ENCODE peak calls at places on chromosomes 16 and 17, in eight cellular contexts. E is upper lobe of left lung, B is HepG2, R is GM23338, M is HCT116, F is K562, Y is Panc1, W is GM12878. J is an unnamed sample.

GRCh38 chr17:38451030-38451839 is 23.0 kb downstream of the ARHGAP23 start:
- ATAC-seq in E (no peak), B (no peak), R (peak; percentile 45), M (peak; percentile 21), F (no peak), Y (peak; percentile 19), W (no peak), J (peak; percentile 64)

GRCh38 chr16:57999366-57999970 is 1.0 kb downstream of the ZNF319 start:
- ATAC-seq in E (no peak), B (no peak), R (no peak), M (no peak), F (no peak), Y (no peak), W (peak; percentile 5), J (no peak)

GRCh38 chr17:40021471-40021961 is 6.3 kb downstream of the CSF3 start:
- ATAC-seq in E (no peak), B (no peak), R (no peak), M (peak; percentile 39), F (no peak), Y (peak; percentile 78), W (no peak), J (peak; percentile 31)

GRCh38 chr17:36947922-36948716 is 635 bp upstream of the AATF start:
- ATAC-seq in E (peak; percentile 76), B (peak; percentile 55), R (peak; percentile 38), M (no peak), F (no peak), Y (peak; percentile 71), W (no peak), J (peak; percentile 83)

GRCh38 chr16:11004957-11005610 is 60.7 kb downstream of the CLEC16A start:
- ATAC-seq in E (no peak), B (no peak), R (no peak), M (no peak), F (no peak), Y (no peak), W (no peak), J (peak; percentile 43)

GRCh38 chr17:79126139-79126538 is 51.5 kb downstream of the ENGASE start:
- ATAC-seq in E (no peak), B (peak; percentile 57), R (peak; percentile 80), M (peak; percentile 87), F (peak; percentile 61), Y (peak; percentile 73), W (no peak), J (no peak)

GRCh38 chr17:57898487-57899311 is 48.9 kb upstream of the MRPS23 start:
- ATAC-seq in E (peak; percentile 84), B (peak; percentile 61), R (peak; percentile 92), M (peak; percentile 38), F (no peak), Y (peak; percentile 39), W (no peak), J (peak; percentile 74)

GRCh38 chr17:15263206-15263579 is 1.9 kb downstream of the PMP22 start:
- ATAC-seq in E (peak; percentile 77), B (no peak), R (peak; percentile 27), M (peak; percentile 16), F (no peak), Y (peak; percentile 30), W (no peak), J (peak; percentile 78)

GRCh38 chr17:52389632-52390031 is 231.1 kb upstream of the CA10 start:
- ATAC-seq in E (peak; percentile 31), B (no peak), R (no peak), M (no peak), F (no peak), Y (no peak), W (no peak), J (no peak)

GRCh38 chr16:54006693-54007092 is 279.9 kb downstream of the IRX3 start:
- ATAC-seq in E (no peak), B (no peak), R (no peak), M (no peak), F (no peak), Y (no peak), W (no peak), J (no peak)

GRCh38 chr17:31582151-31582907 is 190.9 kb downstream of the RAB11FIP4 start:
- ATAC-seq in E (peak; percentile 59), B (peak; percentile 41), R (no peak), M (no peak), F (no peak), Y (no peak), W (peak; percentile 88), J (peak; percentile 37)

GRCh38 chr17:68238894-68239293 is 8.9 kb upstream of the AMZ2 start:
- ATAC-seq in E (no peak), B (no peak), R (no peak), M (no peak), F (no peak), Y (no peak), W (peak; percentile 54), J (no peak)

GRCh38 chr16:57387598-57388354 is 15.5 kb downstream of the CX3CL1 start:
- ATAC-seq in E (no peak), B (no peak), R (no peak), M (no peak), F (no peak), Y (no peak), W (peak; percentile 78), J (no peak)

GRCh38 chr16:56649820-56650219 is 1.9 kb upstream of the MT1B start:
- ATAC-seq in E (no peak), B (no peak), R (no peak), M (no peak), F (no peak), Y (no peak), W (no peak), J (no peak)

DNA sequence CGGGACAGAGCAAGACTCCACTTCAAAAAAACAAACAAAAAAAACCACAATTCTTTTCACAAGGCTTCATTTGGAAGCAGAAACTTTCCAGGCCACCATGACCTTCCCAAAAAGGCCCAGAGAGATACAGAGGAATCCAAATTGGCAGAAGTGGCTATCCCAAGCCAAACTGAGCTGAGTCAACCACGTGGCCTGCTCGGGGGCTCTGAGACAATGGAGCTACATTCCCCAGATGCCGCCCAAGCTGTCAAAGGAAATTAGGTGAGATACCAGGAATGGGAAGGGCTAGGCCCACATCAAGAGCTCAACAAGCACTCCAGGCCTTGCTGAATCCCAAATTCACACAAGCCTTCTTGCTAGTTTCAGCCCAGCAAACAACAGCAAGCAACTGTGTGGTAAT is 5.7 kb upstream of the EXOSC6 start:
- ATAC-seq in E (no peak), B (no peak), R (no peak), M (no peak), F (no peak), Y (no peak), W (no peak), J (no peak)
- H3K36me3 ChIP-seq in E (peaks cover 43% of the 10 kb centered on the region), B (peaks cover 96% of the 10 kb centered on the region), R (peaks cover 92% of the 10 kb centered on the region), M (peaks cover 57% of the 10 kb centered on the region), F (peaks cover 94% of the 10 kb centered on the region), Y (peaks cover 9% of the 10 kb centered on the region), W (peaks cover 45% of the 10 kb centered on the region), J (peaks cover 100% of the 10 kb centered on the region)

DNA sequence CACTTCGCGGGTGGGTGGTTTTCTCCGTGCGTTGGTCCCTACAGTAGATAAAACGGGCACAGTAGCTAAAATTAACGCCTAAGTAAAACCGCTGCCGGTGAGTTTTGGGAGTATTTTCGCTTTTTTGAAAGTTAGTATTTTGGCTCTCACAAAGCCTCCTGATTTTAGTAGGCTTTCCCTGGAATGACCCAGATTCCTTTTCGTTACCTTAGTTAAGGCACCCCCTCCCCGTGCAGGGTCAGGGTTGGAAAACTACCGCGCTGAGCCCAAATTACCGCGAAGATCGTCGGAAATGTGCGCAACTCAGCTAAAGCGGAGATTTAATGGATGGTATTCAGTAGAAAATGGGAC is 28.3 kb upstream of the ST6GALNAC1 start:
- ATAC-seq in E (peak; percentile 2), B (peak; percentile 3), R (peak; percentile 7), M (peak; percentile 26), F (peak; percentile 4), Y (peak; percentile 36), W (peak; percentile 18), J (peak; percentile 13)
- TF ChIP-seq POLR2AphosphoS5 in E (no peak), B (peak; percentile 91), R (peak; percentile 62), M (peak; percentile 98), F (peak; percentile 67), Y (peak; percentile 96), W (peak; percentile 80), J (no peak)

GRCh38 chr16:21169249-21169981 is 10.9 kb downstream of the LDAF1 start:
- ATAC-seq in E (peak; percentile 54), B (peak; percentile 40), R (no peak), M (no peak), F (peak; percentile 60), Y (no peak), W (no peak), J (no peak)
- H3K36me3 ChIP-seq in E (peaks cover 20% of the 10 kb centered on the region), B (no peaks in the 10 kb centered on the region), R (peaks cover 28% of the 10 kb centered on the region), M (peaks cover 5% of the 10 kb centered on the region), F (peaks cover 26% of the 10 kb centered on the region), Y (no peaks in the 10 kb centered on the region), W (no peaks in the 10 kb centered on the region), J (no peaks in the 10 kb centered on the region)

GRCh38 chr16:86214326-86215232 is 295.7 kb upstream of the FOXF1 start:
- ATAC-seq in E (peak; percentile 32), B (no peak), R (no peak), M (no peak), F (no peak), Y (no peak), W (no peak), J (peak; percentile 34)
- TF ChIP-seq POLR2AphosphoS5 in E (no peak), B (no peak), R (no peak), M (no peak), F (no peak), Y (no peak), W (no peak), J (no peak)

GRCh38 chr17:6041261-6041660 is 28.9 kb upstream of the WSCD1 start:
- ATAC-seq in E (no peak), B (no peak), R (no peak), M (no peak), F (no peak), Y (no peak), W (no peak), J (no peak)
- H3K36me3 ChIP-seq in E (no peaks in the 10 kb centered on the region), B (no peaks in the 10 kb centered on the region), R (no peaks in the 10 kb centered on the region), M (no peaks in the 10 kb centered on the region), F (no peaks in the 10 kb centered on the region), Y (no peaks in the 10 kb centered on the region), W (no peaks in the 10 kb centered on the region), J (no peaks in the 10 kb centered on the region)

GRCh38 chr16:87602821-87603683 is 744 bp downstream of the JPH3 start:
- ATAC-seq in E (no peak), B (peak; percentile 23), R (peak; percentile 16), M (no peak), F (no peak), Y (no peak), W (no peak), J (no peak)
- TF ChIP-seq POLR2AphosphoS5 in E (no peak), B (no peak), R (peak; percentile 31), M (no peak), F (no peak), Y (no peak), W (no peak), J (no peak)

DNA sequence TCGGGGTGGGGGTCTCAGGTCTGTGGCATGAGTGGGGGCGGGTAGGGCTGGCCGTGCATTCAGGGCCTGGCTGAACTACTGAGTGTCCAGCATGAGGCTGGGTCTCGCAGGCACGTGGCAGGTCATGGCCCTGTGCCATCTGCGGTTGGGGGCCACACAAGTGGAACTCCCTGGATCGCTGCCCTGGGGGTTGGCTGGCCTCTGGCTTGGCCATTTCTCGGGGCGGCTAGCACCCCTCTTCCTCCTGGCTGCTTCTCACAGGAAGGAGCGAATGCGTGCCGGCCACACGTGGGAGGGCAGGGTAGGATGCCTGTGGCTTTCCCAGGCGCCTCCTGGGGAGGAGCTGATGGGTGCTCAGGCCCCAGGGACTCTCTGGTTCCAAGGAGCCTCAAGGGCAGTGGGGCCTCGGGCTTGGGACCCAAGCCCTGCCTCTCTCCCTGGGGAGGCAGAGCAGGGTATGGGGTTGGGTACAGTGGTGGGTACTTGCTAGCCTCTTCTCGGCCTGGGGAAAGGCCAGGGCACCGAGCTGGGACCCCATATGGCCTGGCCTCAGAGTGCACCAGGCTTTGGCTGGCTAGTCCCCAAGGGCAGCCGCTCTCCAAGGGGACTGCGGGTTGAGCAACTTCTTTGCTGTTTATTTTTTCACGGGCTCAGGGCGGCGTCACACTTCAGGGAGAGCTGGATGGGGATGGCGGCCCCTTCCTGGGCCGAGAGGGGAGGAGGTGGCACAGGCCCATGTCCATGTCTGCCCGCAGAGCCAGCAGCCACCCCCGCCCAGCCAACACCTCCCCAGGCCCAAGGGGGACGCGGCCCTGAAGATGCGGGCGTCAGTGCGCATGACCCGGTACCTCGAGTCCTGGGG is 37.5 kb downstream of the ADCY7 start:
- ATAC-seq in E (no peak), B (peak; percentile 64), R (no peak), M (no peak), F (no peak), Y (no peak), W (no peak), J (no peak)
- H3K36me3 ChIP-seq in E (no peaks in the 10 kb centered on the region), B (no peaks in the 10 kb centered on the region), R (no peaks in the 10 kb centered on the region), M (no peaks in the 10 kb centered on the region), F (peaks cover 91% of the 10 kb centered on the region), Y (no peaks in the 10 kb centered on the region), W (peaks cover 18% of the 10 kb centered on the region), J (no peaks in the 10 kb centered on the region)